ENCODE peak calls at places on chromosome 4, in six cellular contexts. Q is IMR-90, I is heart left ventricle, N is adrenal gland, M is esophagus squamous epithelium, G is uterus. A is an unnamed sample.

GRCh38 chr4:113540859-113541258 is 220.7 kb downstream of the CAMK2D start:
- DNase-seq in Q (peak; percentile 45), I (no peak), N (no peak), M (no peak), G (no peak), A (no peak)

GRCh38 chr4:180060159-180060889 is 2182.9 kb upstream of the TENM3 start:
- DNase-seq in Q (peak; percentile 37), I (no peak), N (no peak), M (no peak), G (no peak), A (no peak)

GRCh38 chr4:113073614-113074013 is 24.2 kb downstream of the ANK2 start:
- DNase-seq in Q (no peak), I (no peak), N (no peak), M (no peak), G (no peak), A (no peak)

GRCh38 chr4:187084696-187085095 is 361.0 kb upstream of the FAT1 start:
- DNase-seq in Q (no peak), I (no peak), N (no peak), M (no peak), G (no peak), A (no peak)

GRCh38 chr4:143377635-143378099 is 41.0 kb downstream of the GAB1 start:
- DNase-seq in Q (no peak), I (no peak), N (no peak), M (no peak), G (no peak), A (no peak)

GRCh38 chr4:76532810-76533209 is 97.8 kb downstream of the SHROOM3 start:
- DNase-seq in Q (no peak), I (no peak), N (no peak), M (no peak), G (no peak), A (no peak)

GRCh38 chr4:113901994-113902787 is 77.3 kb downstream of the ARSJ start:
- DNase-seq in Q (no peak), I (no peak), N (no peak), M (no peak), G (no peak), A (no peak)

GRCh38 chr4:2761035-2761923 is 5.1 kb upstream of the TNIP2 start:
- DNase-seq in Q (no peak), I (no peak), N (no peak), M (no peak), G (no peak), A (no peak)

GRCh38 chr4:71200944-71201533 is 137.8 kb upstream of the SLC4A4 start:
- DNase-seq in Q (no peak), I (no peak), N (no peak), M (no peak), G (no peak), A (no peak)

GRCh38 chr4:13207224-13207623 is 276.9 kb downstream of the RAB28 start:
- DNase-seq in Q (no peak), I (no peak), N (no peak), M (no peak), G (no peak), A (no peak)

GRCh38 chr4:47510506-47511143 is 25.6 kb downstream of the ATP10D start:
- DNase-seq in Q (peak; percentile 43), I (no peak), N (no peak), M (no peak), G (no peak), A (no peak)

GRCh38 chr4:85951-86350 is 32.8 kb downstream of the ZNF595 start:
- DNase-seq in Q (no peak), I (no peak), N (no peak), M (no peak), G (no peak), A (no peak)
- H3K9me3 ChIP-seq in Q (peaks cover 55% of the 10 kb centered on the region), I (peaks cover 3% of the 10 kb centered on the region), N (peaks cover 4% of the 10 kb centered on the region), M (peaks cover 22% of the 10 kb centered on the region), G (peaks cover 9% of the 10 kb centered on the region), A (peaks cover 5% of the 10 kb centered on the region)

GRCh38 chr4:83083925-83084475 is 30.5 kb downstream of the PLAC8 start:
- DNase-seq in Q (no peak), I (no peak), N (no peak), M (no peak), G (no peak), A (no peak)
- TF ChIP-seq POLR2A in Q (no peak), I (no peak), N (no peak), M (no peak), G (no peak), A (no peak)

DNA sequence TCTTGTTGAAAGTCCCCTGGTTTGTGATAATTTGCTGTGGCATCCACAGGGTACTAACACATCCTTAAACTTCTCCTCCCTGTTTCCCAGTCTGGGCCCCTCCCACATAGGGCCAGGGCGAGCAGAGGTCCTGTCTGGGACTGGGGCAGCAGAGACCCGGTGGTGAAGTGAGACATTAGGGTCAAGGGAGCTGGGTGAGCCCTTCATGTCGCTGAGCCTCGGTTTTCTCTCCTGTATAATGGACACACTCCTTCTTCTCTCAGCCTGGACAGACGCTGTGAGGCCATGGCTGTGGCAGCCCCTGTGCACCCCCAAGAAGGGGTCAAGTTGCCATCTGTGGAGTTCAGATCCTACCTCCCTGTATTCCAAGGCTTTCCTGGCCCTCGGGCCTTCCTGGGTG is 33.0 kb upstream of the HMX1 start:
- DNase-seq in Q (no peak), I (no peak), N (no peak), M (no peak), G (no peak), A (no peak)
- H3K9me3 ChIP-seq in Q (peaks cover 16% of the 10 kb centered on the region), I (no peaks in the 10 kb centered on the region), N (no peaks in the 10 kb centered on the region), M (no peaks in the 10 kb centered on the region), G (no peaks in the 10 kb centered on the region), A (no peaks in the 10 kb centered on the region)

DNA sequence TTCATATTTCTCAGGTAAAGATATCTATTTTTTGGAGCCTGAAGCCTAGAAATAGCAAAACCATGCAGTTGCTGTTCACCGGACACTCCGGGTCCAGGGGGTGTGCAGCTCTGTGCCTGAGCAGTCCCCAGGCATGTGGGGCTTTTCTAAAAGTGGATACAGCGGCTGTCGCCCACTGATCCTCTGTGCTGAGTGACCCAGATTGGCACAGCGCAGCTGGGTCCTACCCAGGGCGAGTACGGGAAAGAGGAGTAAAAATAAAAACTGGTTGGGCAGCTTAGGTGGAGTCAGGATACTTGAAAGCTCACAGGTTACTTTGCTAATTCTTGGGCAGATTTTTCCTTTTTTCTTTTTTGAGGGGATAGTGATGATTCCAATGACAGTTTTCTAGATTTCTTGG is 118.8 kb downstream of the UCHL1 start:
- DNase-seq in Q (no peak), I (peak; percentile 58), N (no peak), M (no peak), G (no peak), A (no peak)
- TF ChIP-seq POLR2A in Q (no peak), I (no peak), N (no peak), M (no peak), G (no peak), A (no peak)

GRCh38 chr4:304987-305680 is at the start of gene ZNF732:
- DNase-seq in Q (peak; percentile 19), I (peak; percentile 61), N (no peak), M (no peak), G (peak; percentile 23), A (peak; percentile 92)

GRCh38 chr4:302381-302780 is 2.9 kb downstream of the ZNF732 start:
- DNase-seq in Q (no peak), I (no peak), N (no peak), M (no peak), G (no peak), A (no peak)

GRCh38 chr4:306551-306961 is 1.3 kb upstream of the ZNF732 start:
- DNase-seq in Q (no peak), I (no peak), N (no peak), M (no peak), G (no peak), A (no peak)
- H3K9me3 ChIP-seq in Q (peaks cover 32% of the 10 kb centered on the region), I (no peaks in the 10 kb centered on the region), N (no peaks in the 10 kb centered on the region), M (no peaks in the 10 kb centered on the region), G (no peaks in the 10 kb centered on the region), A (no peaks in the 10 kb centered on the region)

GRCh38 chr4:92170340-92170739 is 133.4 kb upstream of the GRID2 start:
- DNase-seq in Q (no peak), I (no peak), N (no peak), M (no peak), G (no peak), A (no peak)
- TF ChIP-seq POLR2A in Q (no peak), I (no peak), N (no peak), M (no peak), G (no peak), A (no peak)

GRCh38 chr4:49058306-49058705 is 72.2 kb downstream of the CWH43 start:
- DNase-seq in Q (no peak), I (no peak), N (no peak), M (no peak), G (no peak), A (no peak)

DNA sequence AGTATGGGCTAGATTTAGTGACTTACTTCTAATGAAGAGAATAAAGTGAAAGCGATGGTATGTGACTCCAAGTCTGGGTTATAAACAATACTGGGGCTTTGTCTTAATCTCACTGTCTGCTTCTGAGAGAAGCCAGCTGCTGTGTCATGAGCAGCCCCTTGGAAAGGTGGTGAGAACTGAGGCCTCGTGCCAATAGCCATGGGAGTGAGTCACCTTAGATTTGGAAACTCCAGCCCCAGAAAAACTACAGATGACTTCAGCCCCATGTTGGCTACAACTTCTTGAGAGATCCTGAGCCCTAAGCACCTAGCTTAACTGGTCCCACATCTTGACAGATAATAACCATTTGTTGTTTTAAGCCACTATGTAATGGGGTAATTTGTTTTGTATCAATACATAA is 77.6 kb downstream of the CWH43 start:
- DNase-seq in Q (peak; percentile 2), I (no peak), N (no peak), M (no peak), G (no peak), A (no peak)
- H3K9me3 ChIP-seq in Q (peaks cover 8% of the 10 kb centered on the region), I (no peaks in the 10 kb centered on the region), N (no peaks in the 10 kb centered on the region), M (no peaks in the 10 kb centered on the region), G (no peaks in the 10 kb centered on the region), A (no peaks in the 10 kb centered on the region)

A was measured in testis.